ENCODE peak calls at places on chromosome 16, in five cellular contexts. U is SJSA1; L is CD4-positive, alpha-beta memory T cell; X is cardiac muscle cell; R is mucosa of descending colon. A is an unnamed sample. For H3K9me3, the result is how much of the 10 kb centered on the place peaks cover.

GRCh38 chr16:69318911-69319289 is 7.8 kb downstream of the VPS4A start:
- DNase-seq in U (no peak), X (no peak), R (no peak), L (peak), A (no peak)

GRCh38 chr16:55913717-55914116 is 38.5 kb upstream of the CES5A start:
- DNase-seq in U (no peak), R (no peak), L (no peak), X (no peak), A (no peak)

GRCh38 chr16:69924777-69925191 is 26.4 kb upstream of the CLEC18A start:
- DNase-seq in R (no peak), U (peak), L (no peak), X (peak), A (peak)

GRCh38 chr16:3295783-3296182 is 9.4 kb downstream of the TIGD7 start:
- DNase-seq in X (no peak), R (no peak), L (no peak), U (no peak), A (no peak)

GRCh38 chr16:87965973-87966667 is 14.9 kb downstream of the BANP start:
- DNase-seq in L (no peak), X (peak), R (no peak), U (no peak), A (no peak)

GRCh38 chr16:7285520-7285919 is 47.1 kb upstream of the RBFOX1 start:
- DNase-seq in L (no peak), U (no peak), R (no peak), X (no peak), A (no peak)

GRCh38 chr16:682493-683395 is 1.4 kb downstream of the JMJD8 start:
- DNase-seq in R (peak), X (no peak), L (no peak), U (no peak), A (no peak)

GRCh38 chr16:85570735-85571562 is 42.2 kb upstream of the GSE1 start:
- DNase-seq in L (peak), U (no peak), R (peak), X (no peak), A (no peak)

GRCh38 chr16:88584676-88585075 is 14.5 kb downstream of the ZC3H18 start:
- DNase-seq in U (no peak), L (no peak), R (no peak), X (no peak), A (no peak)

GRCh38 chr16:81625544-81626152 is 153.4 kb upstream of the PLCG2 start:
- DNase-seq in U (no peak), X (no peak), L (no peak), R (no peak), A (peak)

GRCh38 chr16:1749152-1750117 is 21.9 kb downstream of the NME3 start:
- DNase-seq in R (no peak), X (no peak), U (no peak), L (peak), A (peak)

GRCh38 chr16:28863929-28864886 is 565 bp downstream of the SH2B1 start:
- DNase-seq in R (peak), X (peak), U (no peak), L (peak), A (no peak)

GRCh38 chr16:35792516-35793285 is 2333.3 kb downstream of the TP53TG3F start:
- DNase-seq in L (no peak), R (no peak), X (no peak), U (no peak), A (peak)
- H3K9me3 ChIP-seq in L (under half), R (half or more), X (under half), U (under half), A (under half)

GRCh38 chr16:51124896-51125295 is 26.2 kb downstream of the SALL1 start:
- DNase-seq in U (no peak), X (no peak), R (no peak), L (no peak), A (no peak)
- H3K9me3 ChIP-seq in U (under half), X (under half), R (under half), L (under half), A (under half)

GRCh38 chr16:31767267-31767666 is 106.3 kb upstream of the ZNF267 start:
- DNase-seq in X (no peak), U (no peak), L (no peak), R (no peak), A (no peak)
- H3K9me3 ChIP-seq in X (under half), U (under half), L (half or more), R (half or more), A (half or more)

GRCh38 chr16:35911899-35912298 is 2452.5 kb downstream of the TP53TG3F start:
- DNase-seq in U (no peak), R (no peak), L (no peak), X (no peak), A (no peak)
- H3K9me3 ChIP-seq in U (under half), R (half or more), L (under half), X (under half), A (under half)

DNA sequence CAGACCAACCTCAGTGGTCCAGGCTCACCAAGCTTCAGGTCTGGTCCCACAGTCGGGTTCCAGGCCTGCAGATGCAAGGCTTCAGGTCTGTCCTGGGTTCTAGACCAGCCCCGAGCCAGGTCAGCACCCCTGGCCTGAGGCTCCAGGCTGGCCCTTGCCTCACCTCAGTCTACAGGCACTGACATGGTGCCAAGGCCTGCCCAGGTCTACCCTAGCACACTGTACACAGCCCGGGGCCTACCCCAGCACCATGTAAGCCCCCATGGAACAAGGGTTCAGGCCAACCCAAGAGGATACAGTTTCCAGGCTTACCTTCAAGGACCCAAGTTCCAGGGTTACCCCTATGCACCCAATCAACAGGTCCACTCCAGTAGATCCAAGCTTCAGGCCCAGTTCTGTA is 26.8 kb downstream of the ZFP1 start:
- DNase-seq in U (no peak), L (no peak), R (no peak), X (no peak), A (no peak)
- H3K9me3 ChIP-seq in U (under half), L (half or more), R (half or more), X (under half), A (under half)

A was measured in kidney.